ENCODE peak calls at places on chromosomes 13 and 19, in nine cellular contexts. One of them, this sample, is unnamed.

GRCh38 chr19:35903550-35904179 is 1.3 kb downstream of the HCST start:
- DNase-seq in DMS79: peak; percentile 23
- DNase-seq in thoracic aorta: no peak
- DNase-seq in CD8-positive, alpha-beta memory T cell: peak; percentile 85
- DNase-seq in caudate nucleus: no peak
- DNase-seq in stimulated activated CD4-positive, alpha-beta T cell treated with anti-CD3 and anti-CD28 coated beads, Interleukin-1b, Interleukin-23, amount 100 ng/mL, for 1 hour: peak; percentile 84
- DNase-seq in pons: peak; percentile 74
- DNase-seq in activated CD4-positive, alpha-beta T cell treated with anti-CD3 and anti-CD28 coated beads for 48 hours: peak; percentile 88
- DNase-seq in IMR-90: peak; percentile 73
- DNase-seq in this sample: peak; percentile 95

GRCh38 chr13:41492432-41493267 is 35.3 kb downstream of the RGCC start:
- DNase-seq in CD8-positive, alpha-beta memory T cell: no peak
- DNase-seq in stimulated activated CD4-positive, alpha-beta T cell treated with anti-CD3 and anti-CD28 coated beads, Interleukin-1b, Interleukin-23, amount 100 ng/mL, for 1 hour: no peak
- DNase-seq in IMR-90: no peak
- DNase-seq in pons: no peak
- DNase-seq in thoracic aorta: no peak
- DNase-seq in activated CD4-positive, alpha-beta T cell treated with anti-CD3 and anti-CD28 coated beads for 48 hours: no peak
- DNase-seq in caudate nucleus: no peak
- DNase-seq in DMS79: no peak
- DNase-seq in this sample: peak; percentile 62

GRCh38 chr13:101523154-101523669 is 70.7 kb downstream of the ITGBL1 start:
- DNase-seq in pons: peak; percentile 24
- DNase-seq in activated CD4-positive, alpha-beta T cell treated with anti-CD3 and anti-CD28 coated beads for 48 hours: no peak
- DNase-seq in CD8-positive, alpha-beta memory T cell: no peak
- DNase-seq in stimulated activated CD4-positive, alpha-beta T cell treated with anti-CD3 and anti-CD28 coated beads, Interleukin-1b, Interleukin-23, amount 100 ng/mL, for 1 hour: no peak
- DNase-seq in caudate nucleus: no peak
- DNase-seq in DMS79: no peak
- DNase-seq in IMR-90: no peak
- DNase-seq in thoracic aorta: no peak
- DNase-seq in this sample: no peak

GRCh38 chr13:85298387-85298924 is 500.8 kb downstream of the SLITRK6 start:
- DNase-seq in thoracic aorta: no peak
- DNase-seq in stimulated activated CD4-positive, alpha-beta T cell treated with anti-CD3 and anti-CD28 coated beads, Interleukin-1b, Interleukin-23, amount 100 ng/mL, for 1 hour: no peak
- DNase-seq in pons: no peak
- DNase-seq in IMR-90: no peak
- DNase-seq in caudate nucleus: no peak
- DNase-seq in DMS79: no peak
- DNase-seq in CD8-positive, alpha-beta memory T cell: no peak
- DNase-seq in activated CD4-positive, alpha-beta T cell treated with anti-CD3 and anti-CD28 coated beads for 48 hours: no peak
- DNase-seq in this sample: no peak

GRCh38 chr19:45469835-45470146 is 2.0 kb downstream of the FOSB start:
- DNase-seq in DMS79: no peak
- DNase-seq in pons: no peak
- DNase-seq in IMR-90: no peak
- DNase-seq in caudate nucleus: no peak
- DNase-seq in thoracic aorta: peak; percentile 80
- DNase-seq in activated CD4-positive, alpha-beta T cell treated with anti-CD3 and anti-CD28 coated beads for 48 hours: peak; percentile 86
- DNase-seq in stimulated activated CD4-positive, alpha-beta T cell treated with anti-CD3 and anti-CD28 coated beads, Interleukin-1b, Interleukin-23, amount 100 ng/mL, for 1 hour: peak; percentile 47
- DNase-seq in CD8-positive, alpha-beta memory T cell: no peak
- DNase-seq in this sample: no peak

GRCh38 chr13:52141299-52141698 is 12.4 kb upstream of the NEK5 start:
- DNase-seq in caudate nucleus: no peak
- DNase-seq in IMR-90: no peak
- DNase-seq in thoracic aorta: no peak
- DNase-seq in stimulated activated CD4-positive, alpha-beta T cell treated with anti-CD3 and anti-CD28 coated beads, Interleukin-1b, Interleukin-23, amount 100 ng/mL, for 1 hour: no peak
- DNase-seq in activated CD4-positive, alpha-beta T cell treated with anti-CD3 and anti-CD28 coated beads for 48 hours: no peak
- DNase-seq in pons: no peak
- DNase-seq in DMS79: no peak
- DNase-seq in CD8-positive, alpha-beta memory T cell: no peak
- DNase-seq in this sample: no peak

GRCh38 chr19:32581704-32582164 is 744 bp downstream of the PDCD5 start:
- DNase-seq in pons: no peak
- DNase-seq in caudate nucleus: no peak
- DNase-seq in stimulated activated CD4-positive, alpha-beta T cell treated with anti-CD3 and anti-CD28 coated beads, Interleukin-1b, Interleukin-23, amount 100 ng/mL, for 1 hour: no peak
- DNase-seq in activated CD4-positive, alpha-beta T cell treated with anti-CD3 and anti-CD28 coated beads for 48 hours: no peak
- DNase-seq in DMS79: no peak
- DNase-seq in IMR-90: peak; percentile 66
- DNase-seq in CD8-positive, alpha-beta memory T cell: no peak
- DNase-seq in thoracic aorta: no peak
- DNase-seq in this sample: no peak

GRCh38 chr13:73809561-73809960 is 324.6 kb downstream of the KLF12 start:
- DNase-seq in IMR-90: peak; percentile 87
- DNase-seq in activated CD4-positive, alpha-beta T cell treated with anti-CD3 and anti-CD28 coated beads for 48 hours: no peak
- DNase-seq in DMS79: no peak
- DNase-seq in stimulated activated CD4-positive, alpha-beta T cell treated with anti-CD3 and anti-CD28 coated beads, Interleukin-1b, Interleukin-23, amount 100 ng/mL, for 1 hour: no peak
- DNase-seq in caudate nucleus: no peak
- DNase-seq in CD8-positive, alpha-beta memory T cell: no peak
- DNase-seq in pons: no peak
- DNase-seq in thoracic aorta: no peak
- DNase-seq in this sample: no peak

GRCh38 chr19:28577199-28577598 is 635.8 kb downstream of the UQCRFS1 start:
- DNase-seq in IMR-90: no peak
- DNase-seq in caudate nucleus: no peak
- DNase-seq in pons: no peak
- DNase-seq in CD8-positive, alpha-beta memory T cell: no peak
- DNase-seq in thoracic aorta: no peak
- DNase-seq in activated CD4-positive, alpha-beta T cell treated with anti-CD3 and anti-CD28 coated beads for 48 hours: no peak
- DNase-seq in DMS79: no peak
- DNase-seq in stimulated activated CD4-positive, alpha-beta T cell treated with anti-CD3 and anti-CD28 coated beads, Interleukin-1b, Interleukin-23, amount 100 ng/mL, for 1 hour: no peak
- DNase-seq in this sample: no peak

This sample was measured in activated naive CD4-positive, alpha-beta T cell treated with anti-CD3 and anti-CD28 coated beads for 36 hours.